ENCODE peak calls at places on chromosomes 16 and 17, in five cellular contexts. X is stimulated activated CD4-positive, alpha-beta T cell treated with anti-CD3 and anti-CD28 coated beads, Interleukin-15, amount 100 ng/mL, for 1 hour; H is activated T-cell treated with anti-CD3 and anti-CD28 coated beads for 4 hours; I is uterus; F is ecto neural progenitor cell. B is an unnamed sample.

GRCh38 chr17:5044630-5045029 is 9.4 kb upstream of the SLC52A1 start:
- DNase-seq in F (no peak), H (no peak), X (no peak), I (no peak), B (no peak)

GRCh38 chr17:44589316-44590071 is 32.2 kb downstream of the FZD2 start:
- DNase-seq in F (no peak), H (no peak), I (no peak), X (no peak), B (no peak)

GRCh38 chr16:15643453-15644305 is 725 bp upstream of the MARF1 start:
- DNase-seq in I (peak), X (no peak), H (peak), F (no peak), B (no peak)

GRCh38 chr17:76202516-76202915 is 37.8 kb downstream of the RNF157 start:
- DNase-seq in X (no peak), H (no peak), F (no peak), I (no peak), B (no peak)

GRCh38 chr17:82561429-82562035 is 42.0 kb downstream of the FOXK2 start:
- DNase-seq in H (no peak), X (no peak), F (no peak), I (no peak), B (no peak)

GRCh38 chr17:49018116-49018612 is 21.0 kb downstream of the IGF2BP1 start:
- DNase-seq in X (no peak), H (no peak), I (no peak), F (no peak), B (no peak)

GRCh38 chr16:47028767-47029377 is 55.4 kb upstream of the DNAJA2 start:
- DNase-seq in F (no peak), X (no peak), H (no peak), I (no peak), B (no peak)

GRCh38 chr16:68420366-68420765 is 27.9 kb downstream of the SMPD3 start:
- DNase-seq in I (no peak), H (no peak), F (no peak), X (no peak), B (no peak)

GRCh38 chr17:47704781-47705180 is 10.8 kb downstream of the TBKBP1 start:
- DNase-seq in I (no peak), F (no peak), H (no peak), X (no peak), B (no peak)

GRCh38 chr16:74691093-74691855 is 9.4 kb downstream of the MLKL start:
- DNase-seq in X (no peak), I (no peak), F (no peak), H (no peak), B (no peak)

GRCh38 chr16:3564889-3565141 is 12.4 kb downstream of the NLRC3 start:
- DNase-seq in I (no peak), F (no peak), H (no peak), X (no peak), B (no peak)

GRCh38 chr16:66228791-66229190 is 137.7 kb upstream of the CDH5 start:
- DNase-seq in H (no peak), I (no peak), F (no peak), X (no peak), B (no peak)

GRCh38 chr16:66298006-66298405 is 68.5 kb upstream of the CDH5 start:
- DNase-seq in H (no peak), X (no peak), I (no peak), F (no peak), B (no peak)

GRCh38 chr16:77869997-77870813 is 81.8 kb downstream of the VAT1L start:
- DNase-seq in X (no peak), F (no peak), H (no peak), I (no peak), B (no peak)

GRCh38 chr17:57243171-57243622 is 13.1 kb upstream of the MSI2 start:
- DNase-seq in H (peak), X (peak), F (peak), I (peak), B (peak)

GRCh38 chr17:9050801-9051401 is 29.6 kb downstream of the NTN1 start:
- DNase-seq in H (no peak), X (no peak), F (peak), I (no peak), B (no peak)

GRCh38 chr16:8572919-8573724 is 17.2 kb downstream of the TMEM114 start:
- DNase-seq in H (no peak), F (peak), X (no peak), I (no peak), B (no peak)

GRCh38 chr16:4833584-4833983 is 13.5 kb downstream of the GLYR1 start:
- DNase-seq in F (no peak), H (no peak), I (no peak), X (no peak), B (no peak)

GRCh38 chr16:23403547-23403946 is 49.4 kb downstream of the COG7 start:
- DNase-seq in I (no peak), F (no peak), H (no peak), X (no peak), B (no peak)

GRCh38 chr17:74822329-74823175 is 37.1 kb downstream of the GRIN2C start:
- DNase-seq in I (no peak), X (no peak), H (no peak), F (no peak), B (no peak)

B was measured in activated CD8-positive, alpha-beta memory T cell treated with anti-CD3 and anti-CD28 coated beads for 4 hours.